ENCODE peak calls at places on chromosomes 12 and 14, in nine cellular contexts. One of them, this sample, is unnamed.

GRCh38 chr14:88359500-88359899 is 26.0 kb upstream of the SPATA7 start:
- DNase-seq in esophagus squamous epithelium: no peak
- DNase-seq in HCT116: no peak
- DNase-seq in heart left ventricle: no peak
- DNase-seq in sigmoid colon: no peak
- DNase-seq in esophagus muscularis mucosa: no peak
- DNase-seq in uterus: no peak
- DNase-seq in right lobe of liver: no peak
- DNase-seq in transverse colon: no peak
- DNase-seq in this sample: no peak

GRCh38 chr12:20423557-20423956 is 55.2 kb downstream of the PDE3A start:
- DNase-seq in esophagus squamous epithelium: no peak
- DNase-seq in HCT116: no peak
- DNase-seq in heart left ventricle: no peak
- DNase-seq in sigmoid colon: no peak
- DNase-seq in esophagus muscularis mucosa: no peak
- DNase-seq in uterus: no peak
- DNase-seq in right lobe of liver: no peak
- DNase-seq in transverse colon: no peak
- DNase-seq in this sample: no peak

GRCh38 chr12:116990971-116991966 is 80.5 kb downstream of the FBXW8 start:
- DNase-seq in esophagus squamous epithelium: no peak
- DNase-seq in HCT116: no peak
- DNase-seq in heart left ventricle: no peak
- DNase-seq in sigmoid colon: no peak
- DNase-seq in esophagus muscularis mucosa: no peak
- DNase-seq in uterus: no peak
- DNase-seq in right lobe of liver: no peak
- DNase-seq in transverse colon: no peak
- DNase-seq in this sample: no peak

GRCh38 chr12:121530600-121531355 is 50.0 kb downstream of the KDM2B start:
- DNase-seq in esophagus squamous epithelium: peak
- DNase-seq in HCT116: no peak
- DNase-seq in heart left ventricle: peak
- DNase-seq in sigmoid colon: peak
- DNase-seq in esophagus muscularis mucosa: peak
- DNase-seq in uterus: peak
- DNase-seq in right lobe of liver: no peak
- DNase-seq in transverse colon: peak
- DNase-seq in this sample: peak

GRCh38 chr12:92468358-92469020 is 234.3 kb upstream of the PLEKHG7 start:
- DNase-seq in esophagus squamous epithelium: no peak
- DNase-seq in HCT116: no peak
- DNase-seq in heart left ventricle: no peak
- DNase-seq in sigmoid colon: no peak
- DNase-seq in esophagus muscularis mucosa: no peak
- DNase-seq in uterus: no peak
- DNase-seq in right lobe of liver: no peak
- DNase-seq in transverse colon: no peak
- DNase-seq in this sample: no peak

GRCh38 chr14:65791551-65791981 is 379.0 kb downstream of the FUT8 start:
- DNase-seq in esophagus squamous epithelium: peak
- DNase-seq in HCT116: no peak
- DNase-seq in heart left ventricle: no peak
- DNase-seq in sigmoid colon: no peak
- DNase-seq in esophagus muscularis mucosa: no peak
- DNase-seq in uterus: no peak
- DNase-seq in right lobe of liver: no peak
- DNase-seq in transverse colon: no peak
- DNase-seq in this sample: no peak

GRCh38 chr14:32201816-32202467 is at the start of gene RNU6-7:
- DNase-seq in esophagus squamous epithelium: no peak
- DNase-seq in HCT116: no peak
- DNase-seq in heart left ventricle: no peak
- DNase-seq in sigmoid colon: peak
- DNase-seq in esophagus muscularis mucosa: no peak
- DNase-seq in uterus: peak
- DNase-seq in right lobe of liver: no peak
- DNase-seq in transverse colon: peak
- DNase-seq in this sample: no peak

GRCh38 chr14:31189346-31190219 is 18.0 kb downstream of the HECTD1 start:
- DNase-seq in esophagus squamous epithelium: no peak
- DNase-seq in HCT116: no peak
- DNase-seq in heart left ventricle: no peak
- DNase-seq in sigmoid colon: no peak
- DNase-seq in esophagus muscularis mucosa: no peak
- DNase-seq in uterus: no peak
- DNase-seq in right lobe of liver: no peak
- DNase-seq in transverse colon: no peak
- DNase-seq in this sample: no peak

GRCh38 chr12:42919691-42920090 is 330.1 kb upstream of the PRICKLE1 start:
- DNase-seq in esophagus squamous epithelium: no peak
- DNase-seq in HCT116: no peak
- DNase-seq in heart left ventricle: no peak
- DNase-seq in sigmoid colon: no peak
- DNase-seq in esophagus muscularis mucosa: no peak
- DNase-seq in uterus: no peak
- DNase-seq in right lobe of liver: no peak
- DNase-seq in transverse colon: no peak
- DNase-seq in this sample: no peak

GRCh38 chr14:92575061-92575772 is 61.6 kb downstream of the RIN3 start:
- DNase-seq in esophagus squamous epithelium: no peak
- DNase-seq in HCT116: no peak
- DNase-seq in heart left ventricle: no peak
- DNase-seq in sigmoid colon: no peak
- DNase-seq in esophagus muscularis mucosa: no peak
- DNase-seq in uterus: no peak
- DNase-seq in right lobe of liver: no peak
- DNase-seq in transverse colon: no peak
- DNase-seq in this sample: no peak

GRCh38 chr12:67193705-67194104 is 75.5 kb upstream of the CAND1 start:
- DNase-seq in esophagus squamous epithelium: no peak
- DNase-seq in HCT116: no peak
- DNase-seq in heart left ventricle: no peak
- DNase-seq in sigmoid colon: no peak
- DNase-seq in esophagus muscularis mucosa: no peak
- DNase-seq in uterus: no peak
- DNase-seq in right lobe of liver: no peak
- DNase-seq in transverse colon: no peak
- DNase-seq in this sample: no peak

GRCh38 chr14:61342486-61342885 is 21.1 kb downstream of the PRKCH start:
- DNase-seq in esophagus squamous epithelium: no peak
- DNase-seq in HCT116: no peak
- DNase-seq in heart left ventricle: no peak
- DNase-seq in sigmoid colon: no peak
- DNase-seq in esophagus muscularis mucosa: no peak
- DNase-seq in uterus: no peak
- DNase-seq in right lobe of liver: no peak
- DNase-seq in transverse colon: peak
- DNase-seq in this sample: no peak

GRCh38 chr12:47035459-47035858 is 44.0 kb upstream of the PCED1B start:
- DNase-seq in esophagus squamous epithelium: no peak
- DNase-seq in HCT116: no peak
- DNase-seq in heart left ventricle: no peak
- DNase-seq in sigmoid colon: no peak
- DNase-seq in esophagus muscularis mucosa: no peak
- DNase-seq in uterus: no peak
- DNase-seq in right lobe of liver: no peak
- DNase-seq in transverse colon: no peak
- DNase-seq in this sample: no peak

GRCh38 chr12:85947286-85947685 is 73.2 kb downstream of the NTS start:
- DNase-seq in esophagus squamous epithelium: no peak
- DNase-seq in HCT116: no peak
- DNase-seq in heart left ventricle: no peak
- DNase-seq in sigmoid colon: no peak
- DNase-seq in esophagus muscularis mucosa: no peak
- DNase-seq in uterus: no peak
- DNase-seq in right lobe of liver: no peak
- DNase-seq in transverse colon: no peak
- DNase-seq in this sample: no peak

DNA sequence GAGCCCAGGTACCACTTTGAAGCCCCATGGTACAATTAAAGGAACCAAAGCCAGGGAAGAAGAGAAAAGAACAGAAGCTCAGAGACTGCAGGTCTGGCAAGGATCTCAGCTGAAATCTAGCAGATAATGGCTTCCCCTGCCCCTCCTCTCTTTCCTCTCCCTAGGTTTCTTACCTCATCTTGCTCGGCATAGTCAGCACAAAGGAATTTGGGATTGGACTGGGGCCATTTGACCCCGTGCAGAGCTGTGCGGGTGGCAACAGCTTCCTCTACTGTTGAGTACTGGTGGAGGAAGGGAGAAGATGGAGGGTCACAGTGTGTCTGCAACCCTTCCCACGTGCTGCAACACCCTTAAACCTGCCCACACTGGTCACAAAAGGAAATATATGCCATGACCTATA is 4.7 kb upstream of the CDH24 start:
- DNase-seq in esophagus squamous epithelium: no peak
- DNase-seq in HCT116: peak
- DNase-seq in heart left ventricle: no peak
- DNase-seq in sigmoid colon: peak
- DNase-seq in esophagus muscularis mucosa: no peak
- DNase-seq in uterus: peak
- DNase-seq in right lobe of liver: no peak
- DNase-seq in transverse colon: peak
- DNase-seq in this sample: peak
- TF ChIP-seq CTCF in esophagus squamous epithelium: no peak
- TF ChIP-seq CTCF in HCT116: no peak
- TF ChIP-seq CTCF in heart left ventricle: no peak
- TF ChIP-seq CTCF in sigmoid colon: no peak
- TF ChIP-seq CTCF in esophagus muscularis mucosa: no peak
- TF ChIP-seq CTCF in uterus: no peak
- TF ChIP-seq CTCF in right lobe of liver: no peak
- TF ChIP-seq CTCF in transverse colon: no peak
- TF ChIP-seq CTCF in this sample: no peak

DNA sequence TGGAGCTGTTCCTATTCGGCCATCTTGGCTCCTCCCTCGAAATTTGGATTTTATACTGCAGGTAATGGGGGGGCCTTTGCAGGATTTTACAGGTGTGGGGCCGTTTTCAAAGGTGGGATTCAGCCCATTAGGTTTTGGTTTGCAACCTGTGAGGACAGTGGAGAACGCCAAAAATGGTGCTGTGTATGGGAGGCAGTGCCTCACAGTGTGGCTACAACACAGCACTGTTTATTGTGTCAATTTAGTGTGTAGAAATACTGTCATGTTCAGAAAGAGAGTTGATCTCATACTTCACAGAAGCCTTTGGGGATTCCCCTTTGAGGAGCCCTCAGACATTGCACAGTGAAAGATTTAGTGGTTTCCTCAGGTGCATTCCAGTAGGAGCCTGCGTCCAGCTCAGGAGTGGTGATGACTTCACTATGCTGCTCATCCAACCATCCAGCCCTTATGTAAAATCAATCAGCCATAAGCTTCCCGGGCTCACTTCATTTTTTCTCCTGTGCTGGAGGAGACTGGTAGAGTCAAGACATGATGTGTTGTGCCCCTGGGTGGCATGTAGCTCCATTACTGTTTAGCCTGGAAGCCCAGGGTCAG is 92.7 kb upstream of the PRMT8 start:
- DNase-seq in esophagus squamous epithelium: no peak
- DNase-seq in HCT116: no peak
- DNase-seq in heart left ventricle: no peak
- DNase-seq in sigmoid colon: no peak
- DNase-seq in esophagus muscularis mucosa: peak
- DNase-seq in uterus: no peak
- DNase-seq in right lobe of liver: no peak
- DNase-seq in transverse colon: no peak
- DNase-seq in this sample: no peak
- H3K4me3 ChIP-seq in esophagus squamous epithelium: no peak
- H3K4me3 ChIP-seq in HCT116: no peak
- H3K4me3 ChIP-seq in heart left ventricle: no peak
- H3K4me3 ChIP-seq in sigmoid colon: no peak
- H3K4me3 ChIP-seq in esophagus muscularis mucosa: no peak
- H3K4me3 ChIP-seq in uterus: no peak
- H3K4me3 ChIP-seq in right lobe of liver: no peak
- H3K4me3 ChIP-seq in transverse colon: no peak
- H3K4me3 ChIP-seq in this sample: no peak

GRCh38 chr12:56160160-56160763 is 2.1 kb downstream of the MYL6 start:
- DNase-seq in esophagus squamous epithelium: no peak
- DNase-seq in HCT116: no peak
- DNase-seq in heart left ventricle: no peak
- DNase-seq in sigmoid colon: no peak
- DNase-seq in esophagus muscularis mucosa: no peak
- DNase-seq in uterus: no peak
- DNase-seq in right lobe of liver: no peak
- DNase-seq in transverse colon: peak
- DNase-seq in this sample: no peak
- TF ChIP-seq POLR2A in esophagus squamous epithelium: no peak
- TF ChIP-seq POLR2A in HCT116: no peak
- TF ChIP-seq POLR2A in heart left ventricle: no peak
- TF ChIP-seq POLR2A in sigmoid colon: no peak
- TF ChIP-seq POLR2A in esophagus muscularis mucosa: no peak
- TF ChIP-seq POLR2A in uterus: no peak
- TF ChIP-seq POLR2A in right lobe of liver: no peak
- TF ChIP-seq POLR2A in transverse colon: peak
- TF ChIP-seq POLR2A in this sample: no peak

DNA sequence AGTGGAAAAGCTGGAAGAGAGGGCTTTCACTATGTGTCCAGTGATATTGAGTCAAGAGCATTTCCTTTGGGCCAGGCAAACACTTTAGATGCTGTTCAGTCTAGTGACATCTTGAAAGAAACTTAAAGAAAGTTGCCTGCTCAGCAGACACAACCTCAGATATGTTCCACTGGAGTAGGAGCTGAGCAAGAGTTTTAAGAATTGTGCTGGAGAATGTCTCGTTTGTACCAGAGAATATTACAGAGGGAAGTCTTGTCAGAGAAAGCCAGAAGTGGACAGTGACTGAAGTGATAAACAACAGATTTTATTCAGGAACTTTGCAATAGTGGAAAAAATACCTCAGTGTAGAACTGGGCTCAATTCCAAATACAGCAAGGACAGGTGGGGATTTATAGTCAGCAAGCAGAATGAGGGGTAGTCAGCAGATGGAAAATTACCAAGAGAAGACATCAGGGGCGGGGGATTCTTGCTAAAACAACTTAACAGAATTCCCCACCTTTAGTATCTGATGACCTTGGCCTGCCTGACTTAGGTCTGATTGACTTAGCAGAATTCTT is 18.6 kb downstream of the ZDHHC17 start:
- DNase-seq in esophagus squamous epithelium: no peak
- DNase-seq in HCT116: no peak
- DNase-seq in heart left ventricle: no peak
- DNase-seq in sigmoid colon: no peak
- DNase-seq in esophagus muscularis mucosa: no peak
- DNase-seq in uterus: no peak
- DNase-seq in right lobe of liver: no peak
- DNase-seq in transverse colon: no peak
- DNase-seq in this sample: no peak
- TF ChIP-seq CTCF in esophagus squamous epithelium: no peak
- TF ChIP-seq CTCF in HCT116: no peak
- TF ChIP-seq CTCF in heart left ventricle: no peak
- TF ChIP-seq CTCF in sigmoid colon: no peak
- TF ChIP-seq CTCF in esophagus muscularis mucosa: no peak
- TF ChIP-seq CTCF in uterus: no peak
- TF ChIP-seq CTCF in right lobe of liver: no peak
- TF ChIP-seq CTCF in transverse colon: no peak
- TF ChIP-seq CTCF in this sample: no peak

This sample was measured in lower leg skin.